ENCODE peak calls at places on chromosomes 16 and 17, in six cellular contexts. C, K, R, Y, M and A are unnamed samples.

GRCh38 chr17:50056961-50057330 is 1.0 kb downstream of the ITGA3 start:
- DNase-seq in C (peak), K (peak), R (no peak), Y (peak), M (peak), A (no peak)

GRCh38 chr17:31724619-31725018 is 134.4 kb downstream of the COPRS start:
- DNase-seq in C (no peak), K (peak), R (no peak), Y (peak), M (no peak), A (no peak)

GRCh38 chr17:37239690-37240344 is 136.0 kb upstream of the C17orf78 start:
- DNase-seq in C (no peak), K (peak), R (no peak), Y (peak), M (peak), A (peak)

GRCh38 chr17:20063665-20064648 is 54.8 kb downstream of the SPECC1 start:
- DNase-seq in C (peak), K (peak), R (no peak), Y (peak), M (peak), A (no peak)

GRCh38 chr17:57255182-57255775 is 1.0 kb upstream of the MSI2 start:
- DNase-seq in C (no peak), K (no peak), R (no peak), Y (no peak), M (no peak), A (no peak)

GRCh38 chr16:53509906-53510703 is 7.1 kb upstream of the AKTIP start:
- DNase-seq in C (peak), K (peak), R (no peak), Y (peak), M (peak), A (peak)

GRCh38 chr17:36938566-36939058 is 1.3 kb downstream of the LHX1 start:
- DNase-seq in C (no peak), K (no peak), R (no peak), Y (no peak), M (no peak), A (no peak)

GRCh38 chr17:76515291-76515949 is 14.2 kb upstream of the RHBDF2 start:
- DNase-seq in C (no peak), K (peak), R (no peak), Y (peak), M (peak), A (no peak)

GRCh38 chr17:30234954-30235353 is 543 bp downstream of the SLC6A4 start:
- DNase-seq in C (peak), K (no peak), R (no peak), Y (no peak), M (peak), A (no peak)

GRCh38 chr17:79065105-79065670 is 9.4 kb upstream of the ENGASE start:
- DNase-seq in C (peak), K (peak), R (no peak), Y (peak), M (peak), A (no peak)

GRCh38 chr16:22402191-22402590 is 27.8 kb upstream of the CDR2 start:
- DNase-seq in C (no peak), K (no peak), R (no peak), Y (peak), M (no peak), A (no peak)

GRCh38 chr16:88673685-88674398 is 11.0 kb upstream of the MVD start:
- DNase-seq in C (no peak), K (no peak), R (no peak), Y (no peak), M (no peak), A (no peak)

GRCh38 chr16:21075252-21075651 is 75.4 kb downstream of the DNAH3 start:
- DNase-seq in C (no peak), K (no peak), R (no peak), Y (no peak), M (no peak), A (no peak)

GRCh38 chr17:27349540-27350021 is 55.7 kb downstream of the WSB1 start:
- DNase-seq in C (peak), K (no peak), R (no peak), Y (no peak), M (peak), A (no peak)

GRCh38 chr16:47881574-47881973 is 274.2 kb downstream of the ABCC12 start:
- DNase-seq in C (no peak), K (no peak), R (no peak), Y (no peak), M (peak), A (no peak)

GRCh38 chr16:80066805-80067580 is 466.5 kb upstream of the MAF start:
- DNase-seq in C (no peak), K (no peak), R (no peak), Y (no peak), M (no peak), A (no peak)

GRCh38 chr16:2472885-2473284 is 1.8 kb downstream of the NTN3 start:
- DNase-seq in C (no peak), K (no peak), R (no peak), Y (no peak), M (no peak), A (no peak)

GRCh38 chr17:15651583-15652110 is 32.1 kb upstream of the FBXW10B start:
- DNase-seq in C (peak), K (peak), R (peak), Y (peak), M (peak), A (peak)

GRCh38 chr17:35291802-35292201 is 48.9 kb downstream of the SLFN5 start:
- DNase-seq in C (no peak), K (no peak), R (no peak), Y (peak), M (peak), A (no peak)
- H4K91ac ChIP-seq in C (no peak), K (no peak), R (no peak), Y (no peak), M (no peak), A (no peak)

GRCh38 chr16:4613636-4614570 is 785 bp downstream of the UBALD1 start:
- DNase-seq in C (peak), K (peak), R (no peak), Y (peak), M (peak), A (no peak)
- H2BK5ac ChIP-seq in C (no peak), K (peak), R (peak), Y (peak), M (peak), A (no peak)

DNA sequence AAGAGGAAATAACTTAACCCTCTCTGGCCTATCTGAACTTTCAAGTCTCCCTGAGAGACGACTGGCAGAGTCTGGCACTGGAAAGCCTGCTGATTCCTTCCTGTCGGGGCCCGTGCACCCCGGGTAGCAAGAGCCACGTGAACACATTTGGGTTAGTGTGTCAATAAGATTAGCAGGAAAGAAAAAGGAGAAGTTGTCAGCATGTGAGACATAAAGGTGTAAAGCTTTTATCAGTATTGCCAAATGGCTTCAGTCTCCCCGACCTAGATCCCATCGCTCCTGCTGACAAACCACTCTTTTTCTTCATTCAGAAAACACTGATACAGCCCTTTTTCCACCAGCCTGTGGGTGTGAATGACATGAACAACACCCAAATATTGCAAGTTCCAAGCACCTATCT is 74.4 kb downstream of the CCT6B start:
- DNase-seq in C (no peak), K (no peak), R (no peak), Y (no peak), M (no peak), A (no peak)
- H4K91ac ChIP-seq in C (no peak), K (no peak), R (no peak), Y (no peak), M (no peak), A (no peak)

GRCh38 chr17:59811209-59811608 is 81.5 kb downstream of the TUBD1 start:
- DNase-seq in C (no peak), K (no peak), R (no peak), Y (no peak), M (peak), A (no peak)

GRCh38 chr17:59810894-59811153 is 81.9 kb downstream of the TUBD1 start:
- DNase-seq in C (no peak), K (no peak), R (no peak), Y (peak), M (peak), A (no peak)

GRCh38 chr17:59812139-59812538 is 80.6 kb downstream of the TUBD1 start:
- DNase-seq in C (no peak), K (no peak), R (no peak), Y (no peak), M (no peak), A (no peak)

GRCh38 chr17:59814685-59815084 is 78.1 kb downstream of the TUBD1 start:
- DNase-seq in C (no peak), K (peak), R (no peak), Y (no peak), M (no peak), A (no peak)

GRCh38 chr17:59815965-59816364 is 76.8 kb downstream of the TUBD1 start:
- DNase-seq in C (no peak), K (peak), R (no peak), Y (no peak), M (peak), A (no peak)
- H2BK5ac ChIP-seq in C (no peak), K (no peak), R (no peak), Y (peak), M (no peak), A (no peak)

DNA sequence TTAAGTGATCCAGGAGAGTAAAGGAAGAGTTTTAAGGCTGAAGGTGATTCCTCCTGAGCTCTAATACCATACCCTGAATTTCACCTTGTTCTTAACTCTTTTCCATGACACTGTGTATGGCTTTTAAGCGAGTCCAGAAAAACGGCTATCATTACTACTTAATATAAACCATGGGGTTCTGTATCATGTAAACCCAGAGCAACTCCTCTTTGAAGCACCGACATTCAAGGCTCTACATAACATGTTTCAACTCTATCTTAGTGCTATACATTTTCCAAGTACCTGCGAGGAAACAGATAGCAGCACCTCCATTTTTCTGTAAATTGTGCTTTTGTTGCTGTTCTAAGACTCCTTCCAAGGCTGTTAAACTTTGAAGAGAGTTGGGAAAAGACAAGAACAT is 4.0 kb downstream of the STAT5B start:
- DNase-seq in C (no peak), K (no peak), R (no peak), Y (no peak), M (no peak), A (no peak)
- H4K91ac ChIP-seq in C (no peak), K (no peak), R (no peak), Y (no peak), M (no peak), A (no peak)

DNA sequence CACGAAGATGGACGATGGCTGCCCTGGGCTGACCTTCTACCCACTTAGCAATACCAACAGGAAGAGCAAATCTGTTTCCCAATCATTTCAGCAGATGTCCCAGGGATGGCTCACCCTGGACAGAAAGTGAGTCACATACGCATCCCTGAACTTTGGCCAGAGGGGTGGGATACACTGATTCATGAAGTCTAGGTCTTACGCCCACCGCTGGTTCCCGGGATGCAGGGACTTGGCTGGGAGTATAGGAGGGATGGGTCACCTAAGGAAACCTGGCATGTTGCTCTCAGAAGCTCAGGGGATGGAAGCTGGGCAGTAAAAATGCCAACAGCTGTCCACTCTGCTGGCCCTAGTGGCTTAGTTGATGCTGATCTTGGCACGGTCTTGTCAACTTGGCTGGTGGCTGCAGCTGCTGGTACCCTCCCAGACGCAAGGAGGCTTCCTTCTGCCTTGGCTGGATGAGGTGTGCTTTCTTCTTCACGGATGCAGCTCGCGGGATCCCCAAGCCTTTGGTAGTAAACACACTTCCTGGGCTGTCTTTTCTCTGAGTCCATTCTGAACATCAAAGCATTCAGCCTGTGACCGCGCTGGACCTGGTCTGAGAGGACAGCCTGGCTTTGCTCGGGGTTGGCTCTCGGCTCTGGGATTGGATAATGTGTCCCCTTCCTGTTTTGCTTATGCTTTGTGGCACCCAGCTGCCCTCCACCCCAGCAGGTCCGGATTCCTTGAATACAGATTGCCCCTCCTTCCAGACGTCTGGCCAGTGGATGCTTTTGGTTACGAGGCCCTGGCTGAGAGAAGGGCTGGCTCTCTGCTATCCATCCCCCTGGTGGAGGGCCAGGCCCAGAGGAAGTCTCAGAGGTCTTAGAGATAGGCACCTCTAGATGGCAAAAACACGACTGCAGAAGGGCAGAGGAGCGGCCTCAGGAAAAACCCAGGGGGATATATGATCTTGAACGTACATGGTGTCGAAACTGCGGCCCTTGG is 71.5 kb downstream of the RAP1GAP2 start:
- DNase-seq in C (peak), K (peak), R (no peak), Y (peak), M (peak), A (no peak)
- H2BK5ac ChIP-seq in C (no peak), K (no peak), R (peak), Y (peak), M (no peak), A (no peak)

DNA sequence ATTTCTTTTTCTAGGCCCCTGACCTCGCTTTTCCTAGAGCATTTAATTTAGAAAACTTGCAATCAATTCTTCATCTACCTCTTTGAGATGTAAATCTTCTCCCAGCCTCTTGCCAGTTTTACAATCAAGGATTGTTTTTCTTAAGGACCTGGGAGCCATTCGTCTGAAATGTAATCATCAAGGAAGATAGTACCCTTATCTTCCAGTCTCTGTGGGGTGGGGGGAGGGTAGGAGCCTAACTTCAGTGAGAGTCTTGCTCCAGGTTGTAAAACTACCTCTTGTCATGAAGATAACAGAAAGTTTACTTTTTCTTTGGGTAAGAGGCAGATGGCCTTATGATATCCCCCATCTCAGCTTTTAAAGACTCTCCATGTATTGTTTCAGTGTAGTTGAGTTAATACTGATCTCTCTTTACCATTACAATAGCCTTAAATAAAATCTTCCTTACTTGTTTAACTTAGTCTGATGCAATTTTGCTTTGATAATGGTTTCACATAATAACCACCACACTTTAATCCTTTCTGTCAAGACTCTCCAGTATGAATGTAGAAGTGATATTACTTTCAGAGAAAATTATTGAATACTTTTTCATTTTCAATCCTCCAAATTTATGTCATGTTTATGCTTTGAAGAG is 110.2 kb upstream of the CPHXL start:
- DNase-seq in C (no peak), K (no peak), R (no peak), Y (no peak), M (no peak), A (no peak)
- H4K91ac ChIP-seq in C (no peak), K (no peak), R (no peak), Y (no peak), M (no peak), A (no peak)

GRCh38 chr16:56861092-56861610 is 3.9 kb upstream of the SLC12A3 start:
- DNase-seq in C (no peak), K (peak), R (no peak), Y (no peak), M (peak), A (no peak)
- H2BK5ac ChIP-seq in C (no peak), K (peak), R (no peak), Y (no peak), M (no peak), A (no peak)